ENCODE peak calls at places on chromosomes 3 and 15, in five cellular contexts. M is pancreas, T is K562, H is neuronal stem cell, A is PC-3. W is an unnamed sample.

GRCh38 chr3:57729339-57730039 is 26.6 kb upstream of the SLMAP start:
- DNase-seq in H (no peak), M (no peak), A (no peak), T (no peak), W (no peak)

GRCh38 chr15:36954486-36954885 is 145.9 kb downstream of the MEIS2 start:
- DNase-seq in H (no peak), M (no peak), A (peak), T (no peak), W (no peak)

GRCh38 chr3:151468284-151468917 is 7.5 kb upstream of the IGSF10 start:
- DNase-seq in M (no peak), T (peak), H (peak), A (peak), W (no peak)

GRCh38 chr15:35595656-35596055 is 49.7 kb upstream of the DPH6 start:
- DNase-seq in H (no peak), A (no peak), T (no peak), M (no peak), W (no peak)

GRCh38 chr3:11591401-11592266 is 52.1 kb downstream of the VGLL4 start:
- DNase-seq in A (peak), M (no peak), T (no peak), H (peak), W (peak)

GRCh38 chr3:44252332-44252731 is 10.6 kb downstream of the TOPAZ1 start:
- DNase-seq in A (no peak), H (no peak), M (no peak), T (no peak), W (no peak)

GRCh38 chr3:45596290-45596791 is 1.8 kb downstream of the LIMD1 start:
- DNase-seq in A (peak), H (no peak), M (no peak), T (no peak), W (no peak)

GRCh38 chr15:75347222-75348033 is 589 bp downstream of the NEIL1 start:
- DNase-seq in T (peak), M (peak), A (peak), H (no peak), W (no peak)

GRCh38 chr15:66877558-66878285 is 175.7 kb downstream of the SMAD6 start:
- DNase-seq in A (no peak), M (no peak), H (no peak), T (no peak), W (no peak)

GRCh38 chr3:89697321-89697916 is 590.0 kb downstream of the EPHA3 start:
- DNase-seq in T (no peak), A (peak), H (no peak), M (no peak), W (no peak)

GRCh38 chr3:10023587-10024310 is 2.5 kb upstream of the FANCD2 start:
- DNase-seq in T (peak), A (peak), H (no peak), M (no peak), W (no peak)

GRCh38 chr15:45903283-45903682 is 268.5 kb downstream of the SQOR start:
- DNase-seq in A (no peak), M (no peak), H (no peak), T (no peak), W (no peak)

GRCh38 chr3:79086514-79086913 is 681.3 kb downstream of the ROBO1 start:
- DNase-seq in M (no peak), H (peak), T (peak), A (peak), W (no peak)

GRCh38 chr3:4052691-4053090 is 250.5 kb upstream of the SETMAR start:
- DNase-seq in M (no peak), H (no peak), A (no peak), T (no peak), W (no peak)

GRCh38 chr3:160951677-160952487 is 153.3 kb downstream of the B3GALNT1 start:
- DNase-seq in H (no peak), A (no peak), T (no peak), M (no peak), W (no peak)

GRCh38 chr15:46344906-46345305 is 710.1 kb downstream of the SQOR start:
- DNase-seq in M (no peak), H (no peak), A (no peak), T (no peak), W (no peak)

GRCh38 chr15:44381223-44381622 is 46.2 kb upstream of the CTDSPL2 start:
- DNase-seq in H (no peak), M (no peak), A (no peak), T (no peak), W (no peak)

GRCh38 chr3:41241159-41241558 is 41.9 kb downstream of the CTNNB1 start:
- DNase-seq in M (no peak), H (no peak), A (no peak), T (no peak), W (no peak)

GRCh38 chr3:78455737-78456136 is 1312.1 kb downstream of the ROBO1 start:
- DNase-seq in H (no peak), A (no peak), T (no peak), M (no peak), W (no peak)

GRCh38 chr3:115146032-115146417 is 1.1 kb downstream of the ZBTB20 start:
- DNase-seq in M (no peak), A (peak), T (peak), H (peak), W (peak)

GRCh38 chr3:125154800-125155269 is 57.7 kb downstream of the SLC12A8 start:
- DNase-seq in T (no peak), H (no peak), M (no peak), A (no peak), W (no peak)

GRCh38 chr15:72685925-72686794 is at the start of the genes BBS4 and HIGD2B:
- DNase-seq in T (peak), M (peak), A (peak), H (peak), W (no peak)

GRCh38 chr3:186705882-186706780 is 11.0 kb upstream of the KNG1 start:
- DNase-seq in T (no peak), M (no peak), H (no peak), A (no peak), W (no peak)

GRCh38 chr15:74434260-74434915 is 630 bp upstream of the SEMA7A start:
- DNase-seq in A (no peak), H (no peak), T (no peak), M (no peak), W (no peak)

GRCh38 chr3:32077260-32078084 is 28.9 kb upstream of the GPD1L start:
- DNase-seq in T (peak), H (no peak), A (peak), M (no peak), W (no peak)

GRCh38 chr15:66077320-66077663 is 176.3 kb downstream of the MEGF11 start:
- DNase-seq in M (no peak), H (no peak), A (no peak), T (no peak), W (no peak)

GRCh38 chr3:52798978-52799476 is 4.4 kb downstream of the ITIH3 start:
- DNase-seq in A (peak), H (no peak), M (no peak), T (peak), W (no peak)

GRCh38 chr3:64000446-64001055 is 22.7 kb downstream of the PSMD6 start:
- DNase-seq in A (no peak), H (no peak), M (no peak), T (no peak), W (no peak)

GRCh38 chr3:45029661-45030060 is 3.6 kb downstream of the CLEC3B start:
- DNase-seq in H (no peak), M (no peak), A (peak), T (no peak), W (no peak)

GRCh38 chr3:37484884-37485559 is 310.6 kb upstream of the LRRFIP2 start:
- DNase-seq in M (no peak), T (no peak), H (no peak), A (no peak), W (no peak)

GRCh38 chr3:63679181-63679580 is 26.7 kb downstream of the SNTN start:
- DNase-seq in A (no peak), H (no peak), M (no peak), T (no peak), W (no peak)

GRCh38 chr15:64429448-64429847 is 30.9 kb upstream of the ZNF609 start:
- DNase-seq in M (no peak), A (no peak), H (no peak), T (no peak), W (no peak)

GRCh38 chr15:65785151-65785550 is 6.9 kb downstream of the DENND4A start:
- DNase-seq in A (no peak), T (no peak), H (no peak), M (no peak), W (no peak)

GRCh38 chr3:14946749-14947104 is 656 bp upstream of the NR2C2 start:
- DNase-seq in A (no peak), T (no peak), M (no peak), H (no peak), W (no peak)

GRCh38 chr15:25848769-25849430 is 14.2 kb downstream of the ATP10A start:
- DNase-seq in A (no peak), M (no peak), T (no peak), H (no peak), W (no peak)

GRCh38 chr15:84731774-84732173 is 15.8 kb upstream of the SEC11A start:
- DNase-seq in T (no peak), M (no peak), A (no peak), H (no peak), W (no peak)

GRCh38 chr15:84737005-84737404 is 11.4 kb upstream of the ZNF592 start:
- DNase-seq in A (no peak), M (no peak), H (no peak), T (no peak), W (no peak)

GRCh38 chr15:84740691-84741090 is 7.7 kb upstream of the ZNF592 start:
- DNase-seq in T (no peak), H (no peak), A (no peak), M (no peak), W (no peak)

GRCh38 chr15:84736375-84736774 is 12.0 kb upstream of the ZNF592 start:
- DNase-seq in T (no peak), M (no peak), H (no peak), A (no peak), W (no peak)

DNA sequence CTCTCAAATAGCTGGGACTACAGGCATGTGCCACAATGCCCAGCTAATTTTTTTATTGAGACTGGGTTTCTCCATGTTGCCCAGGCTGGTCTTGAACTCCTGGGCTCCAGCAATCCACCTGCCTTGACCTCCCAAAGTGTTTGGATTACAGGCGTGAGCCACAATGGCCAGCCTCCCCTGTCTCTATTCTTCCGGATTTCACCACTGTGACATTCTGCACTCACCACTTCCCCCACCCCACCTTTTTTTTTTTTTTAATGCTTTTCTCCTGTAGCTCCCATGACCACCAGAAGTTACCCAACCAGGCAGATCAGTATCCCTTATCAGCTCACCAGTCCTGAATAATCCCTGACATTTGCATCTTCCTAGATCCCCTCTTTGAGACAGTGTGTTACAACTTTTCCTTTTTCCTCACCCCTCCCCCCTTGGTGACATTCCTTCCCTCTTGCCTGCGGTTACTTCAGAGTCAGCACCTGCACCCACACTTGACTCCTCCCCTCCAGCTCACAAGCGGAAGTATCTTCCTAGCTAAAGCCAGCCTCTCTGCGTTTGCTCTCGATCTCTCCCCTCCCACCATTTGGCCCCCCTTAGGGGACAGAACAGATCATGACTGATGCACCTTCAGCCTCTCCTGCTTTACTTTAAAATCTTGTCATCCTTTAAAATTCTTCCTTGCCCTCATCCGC is 13.5 kb upstream of the ZNF592 start:
- DNase-seq in A (peak), T (peak), M (no peak), H (no peak), W (no peak)
- H3K27ac ChIP-seq in A (peak), T (peak), M (no peak), H (no peak), W (no peak)

GRCh38 chr3:17079933-17080332 is 195.2 kb downstream of the PLCL2 start:
- DNase-seq in A (no peak), M (no peak), T (no peak), H (no peak), W (no peak)
- H3K27ac ChIP-seq in A (no peak), M (no peak), T (no peak), H (no peak), W (no peak)

DNA sequence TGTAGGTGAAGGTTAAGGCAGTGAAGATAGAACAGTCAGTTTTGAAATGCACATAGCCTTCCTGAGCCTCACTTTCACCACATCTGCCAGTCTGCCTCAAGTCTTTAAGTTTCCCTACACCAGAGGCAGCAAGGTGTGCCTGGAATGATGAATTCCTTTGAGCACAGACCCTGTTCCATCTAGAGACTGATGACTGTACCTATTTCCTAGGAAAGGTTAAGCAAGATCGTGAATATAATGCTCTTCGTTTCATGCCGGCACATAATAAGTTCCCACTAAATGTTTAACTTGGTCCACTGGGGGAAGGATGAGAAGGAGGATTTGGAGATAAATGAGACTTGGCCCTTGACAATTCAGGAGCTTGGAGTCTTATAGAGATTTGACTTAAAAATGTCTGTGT is 141.9 kb downstream of the LPP start:
- DNase-seq in M (no peak), T (no peak), H (no peak), A (no peak), W (no peak)
- H3K27ac ChIP-seq in M (peak), T (no peak), H (no peak), A (peak), W (no peak)

GRCh38 chr3:127535106-127535785 is 55.3 kb downstream of the TPRA1 start:
- DNase-seq in A (no peak), T (no peak), H (no peak), M (no peak), W (no peak)

GRCh38 chr3:127539366-127540060 is 51.0 kb downstream of the TPRA1 start:
- DNase-seq in M (no peak), A (no peak), T (no peak), H (no peak), W (no peak)

GRCh38 chr3:127538569-127538968 is 52.0 kb downstream of the TPRA1 start:
- DNase-seq in M (no peak), H (no peak), T (no peak), A (no peak), W (no peak)

GRCh38 chr3:127535901-127536817 is 54.4 kb downstream of the TPRA1 start:
- DNase-seq in A (no peak), H (no peak), T (no peak), M (no peak), W (no peak)

GRCh38 chr3:127536818-127537810 is 53.4 kb downstream of the TPRA1 start:
- DNase-seq in H (peak), T (no peak), A (no peak), M (no peak), W (no peak)
- H3K27ac ChIP-seq in H (no peak), T (no peak), A (no peak), M (no peak), W (no peak)

DNA sequence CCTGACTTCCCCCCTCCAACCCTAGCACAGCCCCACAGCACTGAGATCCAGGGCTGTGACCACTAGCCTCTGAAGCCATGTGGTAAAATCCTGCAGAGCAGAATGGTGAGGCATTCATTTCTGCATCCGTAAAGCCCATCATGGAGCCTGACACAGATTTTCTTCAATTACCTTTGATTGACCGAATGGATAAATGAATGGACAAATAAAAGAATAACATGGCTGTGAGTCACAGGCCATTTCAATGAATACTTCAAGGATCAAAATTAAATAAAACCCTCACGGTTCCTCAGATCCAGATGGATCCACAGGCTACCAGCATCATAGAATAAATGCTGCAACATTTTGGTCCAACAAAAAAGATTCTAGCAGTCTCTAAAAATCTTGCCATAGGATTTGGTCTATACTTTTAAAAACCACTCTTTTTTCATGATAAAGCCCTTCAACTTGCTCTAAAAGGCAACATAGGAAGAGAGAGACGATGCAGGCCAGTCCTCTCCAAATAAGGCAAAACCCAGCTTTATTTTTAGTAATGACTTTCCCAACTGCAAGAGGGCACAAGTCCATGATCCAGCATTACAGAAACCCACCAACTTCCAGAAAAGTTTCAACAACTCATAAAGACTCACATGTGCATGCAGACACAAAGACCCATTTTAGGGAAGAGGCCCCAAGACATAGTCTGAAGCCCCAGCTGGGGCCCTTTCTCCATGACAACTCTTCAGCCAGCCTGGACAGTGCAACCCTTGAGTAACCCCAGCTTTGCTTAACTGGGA is 52.4 kb upstream of the MRPS22 start:
- DNase-seq in T (no peak), A (no peak), H (no peak), M (no peak), W (no peak)
- H3K27ac ChIP-seq in T (no peak), A (no peak), H (no peak), M (no peak), W (no peak)

GRCh38 chr15:28977377-28978010 is 91.7 kb downstream of the APBA2 start:
- DNase-seq in A (peak), H (no peak), M (no peak), T (no peak), W (peak)
- H3K27ac ChIP-seq in A (peak), H (no peak), M (no peak), T (no peak), W (peak)

DNA sequence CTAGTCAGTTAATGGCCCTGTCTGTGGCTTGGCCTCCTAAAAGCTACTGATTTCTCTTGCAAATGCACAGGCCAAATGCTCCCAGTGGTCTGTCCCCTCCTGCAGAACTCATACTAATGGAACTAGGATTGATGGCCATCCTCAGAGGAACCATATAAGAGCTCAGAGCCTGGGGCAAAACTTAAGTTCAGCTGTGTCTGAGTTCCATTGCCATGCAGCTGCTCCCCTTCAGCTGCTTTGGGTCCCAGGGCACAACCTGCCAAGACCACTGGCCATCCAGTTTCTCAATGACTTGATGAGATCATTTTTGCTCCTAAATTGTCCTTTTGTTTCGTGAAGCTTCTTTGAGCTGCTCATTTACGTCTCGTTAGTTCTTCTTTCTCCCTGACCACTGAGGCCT is 529.5 kb upstream of the TBL1XR1 start:
- DNase-seq in H (no peak), T (no peak), A (no peak), M (no peak), W (no peak)
- H3K27ac ChIP-seq in H (no peak), T (no peak), A (no peak), M (no peak), W (no peak)

GRCh38 chr15:40941528-40942336 is 11.5 kb upstream of the CHAC1 start:
- DNase-seq in H (peak), T (peak), A (peak), M (peak), W (peak)

GRCh38 chr15:40937762-40938529 is 8.8 kb downstream of the DLL4 start:
- DNase-seq in M (peak), H (no peak), T (no peak), A (peak), W (no peak)

GRCh38 chr15:40938530-40938870 is 9.4 kb downstream of the DLL4 start:
- DNase-seq in T (no peak), A (no peak), M (no peak), H (no peak), W (no peak)

GRCh38 chr15:40941078-40941527 is 12.0 kb downstream of the DLL4 start:
- DNase-seq in M (no peak), H (no peak), A (no peak), T (no peak), W (no peak)

GRCh38 chr15:40939909-40940801 is 11.0 kb downstream of the DLL4 start:
- DNase-seq in A (no peak), H (no peak), M (peak), T (no peak), W (no peak)
- H3K27ac ChIP-seq in A (no peak), H (no peak), M (no peak), T (no peak), W (peak)